ENCODE peak calls at places on chromosomes 7 and 10, in six cellular contexts. M is nephron progenitor cell, W is MCF 10A, A is mesenchymal stem cell, Y is T1000, B is NB4. V is an unnamed sample.
A peak's percentile ranks its signal among the peaks of the same experiment; 100 is the strongest.

GRCh38 chr10:105347487-105347886 is 706.4 kb downstream of the SORCS3 start:
- DNase-seq in M (no peak), W (peak; percentile 39), A (no peak), Y (no peak), B (no peak), V (no peak)

GRCh38 chr10:92571649-92572048 is 2.2 kb downstream of the IDE start:
- DNase-seq in M (no peak), W (no peak), A (peak; percentile 38), Y (no peak), B (no peak), V (no peak)

GRCh38 chr7:251005-251404 is 39.0 kb upstream of the FOXL3 start:
- DNase-seq in M (no peak), W (no peak), A (no peak), Y (no peak), B (no peak), V (no peak)

GRCh38 chr7:74480861-74481417 is 27.2 kb downstream of the GTF2IRD1 start:
- DNase-seq in M (no peak), W (peak; percentile 84), A (peak; percentile 83), Y (no peak), B (peak; percentile 56), V (peak; percentile 56)

GRCh38 chr10:61271127-61271780 is 181.9 kb downstream of the TMEM26 start:
- DNase-seq in M (no peak), W (peak; percentile 47), A (peak; percentile 68), Y (no peak), B (no peak), V (no peak)

GRCh38 chr7:94696981-94697670 is 41.2 kb upstream of the SGCE start:
- DNase-seq in M (no peak), W (peak; percentile 97), A (peak; percentile 95), Y (peak; percentile 30), B (peak; percentile 51), V (peak; percentile 81)

GRCh38 chr7:131139462-131139861 is 188.2 kb upstream of the MKLN1 start:
- DNase-seq in M (no peak), W (no peak), A (no peak), Y (no peak), B (no peak), V (no peak)

GRCh38 chr7:79293655-79294142 is 159.8 kb downstream of the MAGI2 start:
- DNase-seq in M (no peak), W (peak; percentile 53), A (peak; percentile 31), Y (no peak), B (no peak), V (no peak)

GRCh38 chr10:127125331-127125730 is 71.1 kb downstream of the INSYN2A start:
- DNase-seq in M (no peak), W (no peak), A (no peak), Y (no peak), B (no peak), V (peak; percentile 22)

GRCh38 chr10:33858326-33858725 is 523.9 kb upstream of the NRP1 start:
- DNase-seq in M (no peak), W (no peak), A (no peak), Y (no peak), B (no peak), V (no peak)

GRCh38 chr7:122702872-122703510 is at the start of gene RNF148:
- DNase-seq in M (no peak), W (no peak), A (no peak), Y (no peak), B (no peak), V (no peak)

GRCh38 chr10:71623098-71623985 is 96.2 kb downstream of the C10orf105 start:
- DNase-seq in M (peak; percentile 25), W (no peak), A (peak; percentile 44), Y (no peak), B (peak; percentile 57), V (peak; percentile 62)

GRCh38 chr7:111392976-111393762 is 169.1 kb downstream of the IMMP2L start:
- DNase-seq in M (peak; percentile 5), W (no peak), A (peak; percentile 12), Y (no peak), B (no peak), V (no peak)

GRCh38 chr7:155457544-155458316 is at the start of gene EN2:
- DNase-seq in M (peak; percentile 37), W (no peak), A (no peak), Y (no peak), B (no peak), V (no peak)

GRCh38 chr10:80357000-80357803 is 621 bp downstream of the DYDC2 start:
- DNase-seq in M (peak; percentile 68), W (peak; percentile 16), A (no peak), Y (no peak), B (no peak), V (no peak)

GRCh38 chr10:127426746-127427145 is 122.4 kb upstream of the NPS start:
- DNase-seq in M (no peak), W (no peak), A (no peak), Y (no peak), B (no peak), V (no peak)

GRCh38 chr10:116774728-116775151 is 32.4 kb upstream of the HSPA12A start:
- DNase-seq in M (no peak), W (peak; percentile 78), A (no peak), Y (no peak), B (no peak), V (no peak)

GRCh38 chr10:74589226-74589673 is 237.2 kb upstream of the KAT6B start:
- DNase-seq in M (peak; percentile 76), W (peak; percentile 98), A (peak; percentile 90), Y (peak; percentile 56), B (peak; percentile 30), V (peak; percentile 25)

GRCh38 chr7:28625446-28625845 is 213.1 kb downstream of the CREB5 start:
- DNase-seq in M (no peak), W (no peak), A (no peak), Y (no peak), B (no peak), V (no peak)

GRCh38 chr10:21771219-21771618 is 232.3 kb downstream of the DNAJC1 start:
- DNase-seq in M (no peak), W (no peak), A (no peak), Y (no peak), B (no peak), V (no peak)

GRCh38 chr10:12073526-12073925 is 4.8 kb downstream of the DHTKD1 start:
- DNase-seq in M (no peak), W (no peak), A (no peak), Y (no peak), B (no peak), V (no peak)

GRCh38 chr7:128783143-128783799 is 7.7 kb upstream of the OPN1SW start:
- DNase-seq in M (peak; percentile 57), W (peak; percentile 47), A (peak; percentile 92), Y (no peak), B (peak; percentile 76), V (no peak)

V was measured in MV-4-11.